ENCODE peak calls at places on chromosomes 11 and 22, in seven cellular contexts. X is stimulated activated CD8-positive, alpha-beta memory T cell treated with anti-CD3 and anti-CD28 coated beads, Interleukin-4, amount 100 ng/mL, for 48 hours; H is activated CD4-positive, alpha-beta T cell treated with anti-CD3 and anti-CD28 coated beads, Interleukin-2, amount 50 U/mL, for 48 hours; V is EL; M is stimulated activated CD4-positive, alpha-beta T cell treated with anti-CD3 and anti-CD28 coated beads, TNF-alpha, amount 100 ng/mL, for 4 hours; B is activated T-helper 1 cell treated with anti-CD3 and anti-CD28 coated beads, Interleukin-2, amount 50 U/mL, for 16 hours; D is GM23248. T is an unnamed sample.

GRCh38 chr22:37026325-37026724 is 6.8 kb downstream of the MPST start:
- DNase-seq in X (no peak), H (no peak), V (no peak), M (no peak), B (no peak), D (no peak), T (no peak)

GRCh38 chr11:44446341-44446712 is 119.1 kb upstream of the CD82 start:
- DNase-seq in X (no peak), H (no peak), V (no peak), M (no peak), B (no peak), D (peak), T (no peak)

GRCh38 chr11:47916361-47916841 is 64.0 kb upstream of the PTPRJ start:
- DNase-seq in X (no peak), H (no peak), V (no peak), M (no peak), B (no peak), D (no peak), T (no peak)

GRCh38 chr22:38706101-38706884 is 549 bp downstream of the GTPBP1 start:
- DNase-seq in X (peak), H (peak), V (peak), M (peak), B (peak), D (peak), T (peak)

GRCh38 chr11:64989416-64989815 is 7.4 kb downstream of the BATF2 start:
- DNase-seq in X (no peak), H (no peak), V (no peak), M (no peak), B (no peak), D (no peak), T (no peak)

GRCh38 chr11:9756461-9756860 is 92.6 kb downstream of the SWAP70 start:
- DNase-seq in X (no peak), H (no peak), V (no peak), M (no peak), B (no peak), D (no peak), T (no peak)

GRCh38 chr11:129066229-129066628 is 123.6 kb upstream of the TP53AIP1 start:
- DNase-seq in X (no peak), H (no peak), V (no peak), M (no peak), B (no peak), D (no peak), T (no peak)

GRCh38 chr11:11117730-11118129 is 235.3 kb downstream of the CSNK2A3 start:
- DNase-seq in X (no peak), H (no peak), V (no peak), M (no peak), B (no peak), D (no peak), T (no peak)

GRCh38 chr11:61172888-61173287 is 11.7 kb upstream of the VPS37C start:
- DNase-seq in X (no peak), H (no peak), V (no peak), M (no peak), B (no peak), D (no peak), T (no peak)

GRCh38 chr22:19042285-19043110 is 79.7 kb downstream of the DGCR2 start:
- DNase-seq in X (no peak), H (no peak), V (no peak), M (no peak), B (no peak), D (no peak), T (no peak)

GRCh38 chr11:20397281-20397680 is 9.8 kb downstream of the PRMT3 start:
- DNase-seq in X (no peak), H (no peak), V (peak), M (no peak), B (no peak), D (peak), T (no peak)

GRCh38 chr11:64152841-64153691 is 12.8 kb downstream of the MACROD1 start:
- DNase-seq in X (peak), H (peak), V (peak), M (peak), B (peak), D (peak), T (peak)

GRCh38 chr22:19143967-19144400 is 467 bp downstream of the ESS2 start:
- DNase-seq in X (peak), H (peak), V (no peak), M (no peak), B (no peak), D (peak), T (no peak)